ENCODE peak calls at places on chromosome 21, in five cellular contexts. One of them, this sample, is unnamed.

GRCh38 chr21:33115586-33116541 is 45.9 kb downstream of the OLIG1 start:
- DNase-seq in lower lobe of right lung: no peak
- DNase-seq in left ventricle myocardium inferior: no peak
- DNase-seq in esophagus squamous epithelium: no peak
- DNase-seq in CD8-positive, alpha-beta T cell: no peak
- DNase-seq in this sample: no peak

GRCh38 chr21:44927587-44928461 is 7.1 kb upstream of the ITGB2 start:
- DNase-seq in lower lobe of right lung: peak; percentile 68
- DNase-seq in esophagus squamous epithelium: no peak
- DNase-seq in left ventricle myocardium inferior: peak; percentile 46
- DNase-seq in CD8-positive, alpha-beta T cell: peak; percentile 84
- DNase-seq in this sample: peak; percentile 84

GRCh38 chr21:44028287-44028659 is 16.2 kb downstream of the TRAPPC10 start:
- DNase-seq in CD8-positive, alpha-beta T cell: no peak
- DNase-seq in lower lobe of right lung: no peak
- DNase-seq in left ventricle myocardium inferior: no peak
- DNase-seq in esophagus squamous epithelium: no peak
- DNase-seq in this sample: no peak

GRCh38 chr21:15057290-15057689 is 7.5 kb downstream of the NRIP1 start:
- DNase-seq in left ventricle myocardium inferior: no peak
- DNase-seq in lower lobe of right lung: no peak
- DNase-seq in esophagus squamous epithelium: no peak
- DNase-seq in CD8-positive, alpha-beta T cell: no peak
- DNase-seq in this sample: no peak

GRCh38 chr21:28632718-28633408 is 359.8 kb downstream of the LTN1 start:
- DNase-seq in left ventricle myocardium inferior: no peak
- DNase-seq in lower lobe of right lung: no peak
- DNase-seq in esophagus squamous epithelium: no peak
- DNase-seq in CD8-positive, alpha-beta T cell: no peak
- DNase-seq in this sample: peak; percentile 86

GRCh38 chr21:23853796-23854379 is 1753.4 kb downstream of the MRPL39 start:
- DNase-seq in esophagus squamous epithelium: no peak
- DNase-seq in lower lobe of right lung: no peak
- DNase-seq in CD8-positive, alpha-beta T cell: no peak
- DNase-seq in left ventricle myocardium inferior: no peak
- DNase-seq in this sample: peak; percentile 21

GRCh38 chr21:15549671-15550070 is 180.1 kb upstream of the USP25 start:
- DNase-seq in lower lobe of right lung: no peak
- DNase-seq in esophagus squamous epithelium: no peak
- DNase-seq in left ventricle myocardium inferior: no peak
- DNase-seq in CD8-positive, alpha-beta T cell: no peak
- DNase-seq in this sample: no peak

GRCh38 chr21:32257952-32258785 is 20.7 kb downstream of the MIS18A start:
- DNase-seq in esophagus squamous epithelium: no peak
- DNase-seq in CD8-positive, alpha-beta T cell: no peak
- DNase-seq in left ventricle myocardium inferior: peak; percentile 58
- DNase-seq in lower lobe of right lung: peak; percentile 57
- DNase-seq in this sample: peak; percentile 76

DNA sequence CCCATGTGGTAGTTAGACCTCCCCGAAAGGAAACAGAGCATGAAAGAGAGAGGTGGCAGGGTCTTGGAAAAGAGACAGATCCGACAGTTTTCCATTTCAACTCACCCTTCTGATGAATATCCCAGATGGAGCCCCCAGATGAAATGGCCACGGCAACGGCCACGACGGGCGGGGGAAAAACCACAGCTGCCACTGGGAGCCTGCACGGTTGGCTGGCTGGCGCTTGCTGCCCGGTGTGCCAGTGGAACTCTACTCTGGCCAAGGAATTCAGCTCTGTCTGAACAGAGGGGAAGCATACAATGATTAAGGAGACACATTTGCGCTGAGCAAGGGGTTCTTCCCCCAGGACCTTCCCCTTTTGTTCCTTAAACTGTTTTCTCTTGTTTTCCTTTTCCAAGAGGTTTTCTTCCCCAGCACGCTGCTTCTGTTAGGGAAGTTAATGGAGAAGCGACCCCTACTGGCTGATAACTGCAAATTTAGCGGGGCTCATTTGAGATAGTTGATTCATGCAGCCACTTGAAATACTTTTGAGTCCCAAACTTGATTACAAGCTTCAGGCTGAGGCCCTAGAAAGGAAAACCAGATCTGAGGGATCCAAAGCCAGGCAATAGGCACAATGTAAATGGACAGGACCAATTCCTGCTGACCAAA is 1122.5 kb downstream of the NCAM2 start:
- DNase-seq in left ventricle myocardium inferior: no peak
- DNase-seq in esophagus squamous epithelium: no peak
- DNase-seq in CD8-positive, alpha-beta T cell: no peak
- DNase-seq in lower lobe of right lung: no peak
- DNase-seq in this sample: no peak
- TF ChIP-seq CTCF in left ventricle myocardium inferior: no peak
- TF ChIP-seq CTCF in esophagus squamous epithelium: no peak
- TF ChIP-seq CTCF in CD8-positive, alpha-beta T cell: no peak
- TF ChIP-seq CTCF in lower lobe of right lung: no peak
- TF ChIP-seq CTCF in this sample: no peak

GRCh38 chr21:38777015-38777414 is 28.7 kb upstream of the ETS2 start:
- DNase-seq in lower lobe of right lung: no peak
- DNase-seq in left ventricle myocardium inferior: no peak
- DNase-seq in CD8-positive, alpha-beta T cell: no peak
- DNase-seq in esophagus squamous epithelium: no peak
- DNase-seq in this sample: no peak

GRCh38 chr21:38773108-38774061 is 32.3 kb upstream of the ETS2 start:
- DNase-seq in lower lobe of right lung: no peak
- DNase-seq in left ventricle myocardium inferior: no peak
- DNase-seq in CD8-positive, alpha-beta T cell: no peak
- DNase-seq in esophagus squamous epithelium: no peak
- DNase-seq in this sample: peak; percentile 85

GRCh38 chr21:38774152-38774551 is 31.6 kb upstream of the ETS2 start:
- DNase-seq in lower lobe of right lung: no peak
- DNase-seq in left ventricle myocardium inferior: no peak
- DNase-seq in CD8-positive, alpha-beta T cell: no peak
- DNase-seq in esophagus squamous epithelium: no peak
- DNase-seq in this sample: no peak

GRCh38 chr21:38775733-38776132 is 30.0 kb upstream of the ETS2 start:
- DNase-seq in lower lobe of right lung: no peak
- DNase-seq in CD8-positive, alpha-beta T cell: no peak
- DNase-seq in esophagus squamous epithelium: no peak
- DNase-seq in left ventricle myocardium inferior: no peak
- DNase-seq in this sample: no peak

GRCh38 chr21:38774586-38775285 is 31.0 kb upstream of the ETS2 start:
- DNase-seq in esophagus squamous epithelium: no peak
- DNase-seq in CD8-positive, alpha-beta T cell: no peak
- DNase-seq in lower lobe of right lung: no peak
- DNase-seq in left ventricle myocardium inferior: no peak
- DNase-seq in this sample: no peak
- H3K27ac ChIP-seq in esophagus squamous epithelium: no peak overlapping the region
- H3K27ac ChIP-seq in CD8-positive, alpha-beta T cell: no peak overlapping the region
- H3K27ac ChIP-seq in lower lobe of right lung: no peak overlapping the region
- H3K27ac ChIP-seq in left ventricle myocardium inferior: no peak overlapping the region
- H3K27ac ChIP-seq in this sample: peak overlapping the region; percentile 90

GRCh38 chr21:36929622-36930021 is 36.8 kb downstream of the HLCS start:
- DNase-seq in lower lobe of right lung: no peak
- DNase-seq in esophagus squamous epithelium: no peak
- DNase-seq in left ventricle myocardium inferior: no peak
- DNase-seq in CD8-positive, alpha-beta T cell: no peak
- DNase-seq in this sample: peak; percentile 35
- TF ChIP-seq CTCF in lower lobe of right lung: no peak
- TF ChIP-seq CTCF in esophagus squamous epithelium: no peak
- TF ChIP-seq CTCF in left ventricle myocardium inferior: no peak
- TF ChIP-seq CTCF in CD8-positive, alpha-beta T cell: no peak
- TF ChIP-seq CTCF in this sample: peak; percentile 41

GRCh38 chr21:42229676-42230075 is 10.7 kb downstream of the ABCG1 start:
- DNase-seq in left ventricle myocardium inferior: no peak
- DNase-seq in esophagus squamous epithelium: no peak
- DNase-seq in lower lobe of right lung: peak; percentile 19
- DNase-seq in CD8-positive, alpha-beta T cell: no peak
- DNase-seq in this sample: no peak
- H3K27ac ChIP-seq in left ventricle myocardium inferior: peak overlapping the region; percentile 90
- H3K27ac ChIP-seq in esophagus squamous epithelium: no peak overlapping the region
- H3K27ac ChIP-seq in lower lobe of right lung: no peak overlapping the region
- H3K27ac ChIP-seq in CD8-positive, alpha-beta T cell: no peak overlapping the region
- H3K27ac ChIP-seq in this sample: peak overlapping the region; percentile 90

GRCh38 chr21:34133802-34134201 is 60.4 kb downstream of the MRPS6 start:
- DNase-seq in CD8-positive, alpha-beta T cell: no peak
- DNase-seq in left ventricle myocardium inferior: no peak
- DNase-seq in esophagus squamous epithelium: no peak
- DNase-seq in lower lobe of right lung: no peak
- DNase-seq in this sample: no peak
- TF ChIP-seq CTCF in CD8-positive, alpha-beta T cell: no peak
- TF ChIP-seq CTCF in left ventricle myocardium inferior: peak; percentile 23
- TF ChIP-seq CTCF in esophagus squamous epithelium: no peak
- TF ChIP-seq CTCF in lower lobe of right lung: no peak
- TF ChIP-seq CTCF in this sample: peak; percentile 9

DNA sequence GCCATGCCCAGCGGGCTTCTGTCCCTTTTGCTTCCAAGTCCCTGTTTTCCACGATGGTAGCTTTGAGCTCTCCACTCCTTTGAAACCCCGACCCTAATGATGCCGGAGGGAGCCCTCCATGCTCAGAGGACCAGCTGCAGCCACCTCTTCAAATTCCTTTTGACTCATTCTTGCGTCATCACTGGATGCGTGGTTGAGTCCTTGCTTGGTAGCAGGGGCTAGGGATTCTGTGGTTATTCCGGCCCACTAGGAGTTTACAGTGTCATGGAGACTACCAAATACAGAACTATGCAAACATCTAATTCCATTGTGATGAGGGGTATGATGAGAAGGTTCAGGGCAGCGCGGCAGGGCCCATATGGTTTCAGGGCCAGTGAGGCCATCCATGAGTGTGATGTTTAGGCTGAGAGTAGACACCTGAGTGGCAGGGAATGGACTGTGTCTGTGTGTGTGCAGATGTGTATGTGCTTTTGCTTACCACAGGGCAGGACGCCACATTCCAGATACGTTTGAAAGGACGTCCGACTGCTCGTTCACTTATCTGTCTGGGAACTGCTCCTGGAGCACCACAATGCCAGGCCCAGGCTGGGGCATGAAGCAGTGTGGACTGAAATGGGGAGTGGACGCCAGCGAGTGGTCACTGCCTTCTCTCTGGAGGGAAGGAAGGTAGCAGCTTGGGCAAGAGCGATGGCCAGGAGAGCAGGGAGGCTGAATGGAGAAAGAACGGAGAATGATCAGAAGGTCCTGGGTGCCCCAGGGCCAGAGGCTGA is 30.4 kb upstream of the ZBTB21 start:
- DNase-seq in left ventricle myocardium inferior: no peak
- DNase-seq in esophagus squamous epithelium: no peak
- DNase-seq in lower lobe of right lung: peak; percentile 24
- DNase-seq in CD8-positive, alpha-beta T cell: no peak
- DNase-seq in this sample: peak; percentile 96
- H3K27ac ChIP-seq in left ventricle myocardium inferior: peak overlapping the region; percentile 23
- H3K27ac ChIP-seq in esophagus squamous epithelium: no peak overlapping the region
- H3K27ac ChIP-seq in lower lobe of right lung: no peak overlapping the region
- H3K27ac ChIP-seq in CD8-positive, alpha-beta T cell: no peak overlapping the region
- H3K27ac ChIP-seq in this sample: peak overlapping the region; percentile 53

GRCh38 chr21:42837421-42838211 is 41.7 kb downstream of the WDR4 start:
- DNase-seq in CD8-positive, alpha-beta T cell: no peak
- DNase-seq in lower lobe of right lung: no peak
- DNase-seq in left ventricle myocardium inferior: peak; percentile 13
- DNase-seq in esophagus squamous epithelium: no peak
- DNase-seq in this sample: no peak
- TF ChIP-seq CTCF in CD8-positive, alpha-beta T cell: no peak
- TF ChIP-seq CTCF in lower lobe of right lung: no peak
- TF ChIP-seq CTCF in left ventricle myocardium inferior: no peak
- TF ChIP-seq CTCF in esophagus squamous epithelium: no peak
- TF ChIP-seq CTCF in this sample: no peak

This sample was measured in RWPE1.